ENCODE peak calls at places on chromosome 6, in six cellular contexts. M is progenitor cell of endocrine pancreas, I is hepatocyte, K is ascending aorta, D is testis, C is WTC11. Q is an unnamed sample.

GRCh38 chr6:51098246-51098645 is 279.6 kb downstream of the TFAP2B start:
- DNase-seq in M (no peak), I (no peak), K (no peak), D (no peak), C (no peak), Q (no peak)

GRCh38 chr6:146913842-146914562 is 290.2 kb upstream of the STXBP5 start:
- DNase-seq in M (peak; percentile 37), I (peak; percentile 91), K (peak; percentile 31), D (peak; percentile 76), C (peak; percentile 51), Q (peak; percentile 52)

GRCh38 chr6:3496395-3496794 is 39.5 kb upstream of the SLC22A23 start:
- DNase-seq in M (no peak), I (no peak), K (no peak), D (no peak), C (no peak), Q (no peak)

GRCh38 chr6:152089992-152090391 is 282.5 kb downstream of the ESR1 start:
- DNase-seq in M (no peak), I (no peak), K (no peak), D (no peak), C (no peak), Q (no peak)

GRCh38 chr6:27133281-27134227 is 113.9 kb upstream of the PRSS16 start:
- DNase-seq in M (peak; percentile 56), I (peak; percentile 86), K (peak; percentile 38), D (peak; percentile 81), C (peak; percentile 74), Q (peak; percentile 69)

GRCh38 chr6:119207973-119208725 is 129.7 kb upstream of the FAM184A start:
- DNase-seq in M (no peak), I (no peak), K (no peak), D (no peak), C (no peak), Q (no peak)

GRCh38 chr6:107398005-107398404 is 61.4 kb downstream of the PDSS2 start:
- DNase-seq in M (no peak), I (no peak), K (no peak), D (no peak), C (no peak), Q (no peak)

GRCh38 chr6:88704980-88705379 is 258.4 kb downstream of the RNGTT start:
- DNase-seq in M (no peak), I (no peak), K (no peak), D (no peak), C (no peak), Q (no peak)

GRCh38 chr6:34589140-34589539 is 33.0 kb upstream of the SPDEF start:
- DNase-seq in M (no peak), I (no peak), K (no peak), D (no peak), C (no peak), Q (no peak)

GRCh38 chr6:46323966-46324622 is 153.3 kb upstream of the ENPP5 start:
- DNase-seq in M (no peak), I (no peak), K (no peak), D (no peak), C (no peak), Q (no peak)

GRCh38 chr6:41122373-41122772 is 31.8 kb downstream of the TREML1 start:
- DNase-seq in M (no peak), I (no peak), K (no peak), D (no peak), C (no peak), Q (no peak)

GRCh38 chr6:23633986-23634385 is 492.0 kb upstream of the NRSN1 start:
- DNase-seq in M (no peak), I (no peak), K (no peak), D (no peak), C (no peak), Q (no peak)

GRCh38 chr6:167441653-167442644 is 117.1 kb downstream of the TTLL2 start:
- DNase-seq in M (no peak), I (peak; percentile 30), K (no peak), D (peak; percentile 28), C (peak; percentile 71), Q (no peak)

GRCh38 chr6:106370639-106371038 is 10.1 kb downstream of the CRYBG1 start:
- DNase-seq in M (no peak), I (no peak), K (no peak), D (no peak), C (no peak), Q (no peak)

GRCh38 chr6:70967049-70967448 is 10.2 kb upstream of the B3GAT2 start:
- DNase-seq in M (no peak), I (no peak), K (no peak), D (no peak), C (no peak), Q (no peak)

GRCh38 chr6:101722481-101722880 is 329.0 kb downstream of the GRIK2 start:
- DNase-seq in M (no peak), I (no peak), K (no peak), D (no peak), C (no peak), Q (no peak)

GRCh38 chr6:109076421-109076820 is 18.2 kb downstream of the SESN1 start:
- DNase-seq in M (no peak), I (no peak), K (no peak), D (no peak), C (no peak), Q (no peak)

GRCh38 chr6:136288566-136289326 is 900 bp downstream of the BCLAF1 start:
- DNase-seq in M (peak; percentile 24), I (peak; percentile 89), K (peak; percentile 84), D (peak; percentile 90), C (peak; percentile 68), Q (peak; percentile 59)

GRCh38 chr6:111113731-111114438 is 26.6 kb downstream of the SLC16A10 start:
- DNase-seq in M (no peak), I (peak; percentile 52), K (peak; percentile 41), D (peak; percentile 37), C (no peak), Q (no peak)

GRCh38 chr6:111721677-111722219 is 116.1 kb upstream of the TRAF3IP2 start:
- DNase-seq in M (no peak), I (peak; percentile 25), K (no peak), D (peak; percentile 36), C (peak; percentile 65), Q (peak; percentile 30)

GRCh38 chr6:65091561-65091960 is 615.5 kb downstream of the EYS start:
- DNase-seq in M (no peak), I (no peak), K (no peak), D (no peak), C (no peak), Q (no peak)

GRCh38 chr6:226516-227073 is 65.7 kb upstream of the DUSP22 start:
- DNase-seq in M (no peak), I (no peak), K (no peak), D (no peak), C (no peak), Q (no peak)

GRCh38 chr6:155493694-155494143 is 38.1 kb upstream of the NOX3 start:
- DNase-seq in M (no peak), I (peak; percentile 81), K (peak; percentile 56), D (no peak), C (no peak), Q (no peak)

GRCh38 chr6:113909224-113909856 is 52.2 kb downstream of the MARCKS start:
- DNase-seq in M (no peak), I (peak; percentile 80), K (no peak), D (no peak), C (no peak), Q (peak; percentile 34)

GRCh38 chr6:82013561-82014275 is 233.8 kb downstream of the IBTK start:
- DNase-seq in M (no peak), I (no peak), K (no peak), D (peak; percentile 32), C (no peak), Q (no peak)

GRCh38 chr6:54980511-54981275 is 134.1 kb downstream of the FAM83B start:
- DNase-seq in M (no peak), I (no peak), K (no peak), D (no peak), C (no peak), Q (no peak)

GRCh38 chr6:150247803-150248202 is 105.0 kb downstream of the PPP1R14C start:
- DNase-seq in M (no peak), I (no peak), K (no peak), D (no peak), C (no peak), Q (no peak)

GRCh38 chr6:143612186-143612585 is 65.6 kb upstream of the PHACTR2 start:
- DNase-seq in M (no peak), I (no peak), K (no peak), D (no peak), C (no peak), Q (no peak)

GRCh38 chr6:143615785-143616184 is 62.0 kb upstream of the PHACTR2 start:
- DNase-seq in M (no peak), I (no peak), K (no peak), D (no peak), C (no peak), Q (no peak)

GRCh38 chr6:143614270-143614669 is 63.5 kb upstream of the PHACTR2 start:
- DNase-seq in M (no peak), I (no peak), K (no peak), D (no peak), C (no peak), Q (no peak)

GRCh38 chr6:143611580-143611979 is 66.2 kb upstream of the PHACTR2 start:
- DNase-seq in M (no peak), I (no peak), K (no peak), D (no peak), C (no peak), Q (no peak)

DNA sequence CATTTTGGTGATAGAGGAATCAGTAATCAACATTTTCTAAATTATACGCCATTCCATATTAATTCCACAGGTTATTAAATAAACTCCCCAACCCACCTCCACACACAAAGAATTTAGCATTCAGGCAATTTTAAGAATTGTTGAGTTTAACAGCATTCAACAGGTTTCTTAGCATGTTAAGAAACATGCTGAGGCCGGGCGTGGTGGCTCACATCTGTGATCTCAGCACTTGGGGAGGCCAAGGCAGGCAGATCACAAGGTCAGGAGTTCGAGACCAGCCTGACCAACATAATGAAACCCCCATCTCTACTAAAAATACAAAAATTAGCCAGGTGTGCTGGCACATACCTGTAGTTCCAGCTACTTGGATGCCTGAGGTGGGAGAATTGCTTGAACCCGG is 64.0 kb upstream of the PHACTR2 start:
- DNase-seq in M (no peak), I (no peak), K (no peak), D (no peak), C (no peak), Q (no peak)
- TF ChIP-seq CTCF in M (no peak), I (no peak), K (no peak), D (no peak), C (no peak), Q (no peak)

GRCh38 chr6:139236105-139236504 is 55.7 kb downstream of the TXLNB start:
- DNase-seq in M (no peak), I (no peak), K (no peak), D (no peak), C (no peak), Q (no peak)
- TF ChIP-seq CTCF in M (no peak), I (no peak), K (no peak), D (no peak), C (no peak), Q (no peak)

GRCh38 chr6:42783177-42783875 is 1.5 kb downstream of the BICRAL start:
- DNase-seq in M (peak; percentile 44), I (peak; percentile 90), K (no peak), D (peak; percentile 77), C (peak; percentile 57), Q (peak; percentile 65)
- TF ChIP-seq CTCF in M (peak; percentile 8), I (no peak), K (no peak), D (no peak), C (no peak), Q (no peak)

DNA sequence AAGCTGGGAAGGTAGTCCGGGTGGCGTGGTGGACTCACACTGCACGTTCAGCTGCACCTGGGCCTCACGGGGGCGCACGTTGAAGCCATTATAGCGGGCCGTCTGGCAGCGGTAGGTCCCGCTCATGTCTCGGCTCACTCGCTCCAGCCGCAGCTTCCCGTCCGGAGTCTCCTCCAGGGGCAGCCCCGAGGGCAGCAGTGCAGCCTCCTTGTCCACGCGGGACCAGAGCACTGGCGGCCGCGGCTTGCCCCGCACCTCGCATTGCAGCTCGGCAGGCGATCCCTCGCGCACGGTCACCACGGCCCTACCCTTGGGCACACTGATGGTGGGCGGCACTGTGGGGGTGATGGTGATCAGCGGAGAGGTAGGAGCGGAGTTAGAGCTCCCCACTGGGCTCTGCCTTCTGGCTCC is 47.6 kb downstream of the MDGA1 start:
- DNase-seq in M (peak; percentile 44), I (peak; percentile 56), K (no peak), D (no peak), C (peak; percentile 82), Q (peak; percentile 59)
- TF ChIP-seq CTCF in M (peak; percentile 62), I (peak; percentile 36), K (no peak), D (no peak), C (no peak), Q (no peak)